ENCODE peak calls at places on chromosomes 3 and 15, in eight cellular contexts. V is H9, P is A673, T is GM10248, F is GM03348, Q is GM23338, N is endothelial cell of umbilical vein, Z is AG04449. M is an unnamed sample.

GRCh38 chr15:86916671-86917450 is 837.2 kb downstream of the AGBL1 start:
- DNase-seq in V (no peak), P (no peak), T (no peak), F (no peak), Q (no peak), N (no peak), Z (no peak), M (no peak)

GRCh38 chr3:128573707-128574162 is 76.9 kb downstream of the RPN1 start:
- DNase-seq in V (peak), P (peak), T (no peak), F (no peak), Q (no peak), N (peak), Z (no peak), M (no peak)

GRCh38 chr15:48876057-48876456 is 1.9 kb upstream of the EID1 start:
- DNase-seq in V (no peak), P (no peak), T (no peak), F (no peak), Q (no peak), N (no peak), Z (no peak), M (no peak)

GRCh38 chr15:75151214-75152128 is 50.2 kb upstream of the C15orf39 start:
- DNase-seq in V (no peak), P (no peak), T (no peak), F (no peak), Q (no peak), N (no peak), Z (no peak), M (no peak)

GRCh38 chr3:54830658-54831057 is 97.2 kb downstream of the LRTM1 start:
- DNase-seq in V (peak), P (no peak), T (peak), F (no peak), Q (peak), N (no peak), Z (no peak), M (no peak)

GRCh38 chr15:69742361-69742760 is 289.7 kb downstream of the RPLP1 start:
- DNase-seq in V (no peak), P (no peak), T (no peak), F (no peak), Q (no peak), N (no peak), Z (no peak), M (no peak)

GRCh38 chr3:126339466-126339865 is 17.7 kb downstream of the KLF15 start:
- DNase-seq in V (no peak), P (no peak), T (no peak), F (no peak), Q (no peak), N (no peak), Z (no peak), M (no peak)

GRCh38 chr15:44811347-44811746 is 75.0 kb downstream of the TRIM69 start:
- DNase-seq in V (no peak), P (no peak), T (no peak), F (no peak), Q (no peak), N (no peak), Z (no peak), M (no peak)

GRCh38 chr3:106560451-106560966 is 691.7 kb upstream of the CBLB start:
- DNase-seq in V (no peak), P (no peak), T (no peak), F (peak), Q (no peak), N (peak), Z (peak), M (no peak)

GRCh38 chr15:93028632-93029612 is 60.1 kb downstream of the RGMA start:
- DNase-seq in V (no peak), P (peak), T (peak), F (peak), Q (no peak), N (peak), Z (peak), M (no peak)

GRCh38 chr3:72591522-72592421 is 256.5 kb downstream of the SHQ1 start:
- DNase-seq in V (no peak), P (peak), T (no peak), F (peak), Q (peak), N (no peak), Z (peak), M (no peak)

GRCh38 chr15:64618569-64618968 is 156.8 kb downstream of the RBPMS2 start:
- DNase-seq in V (no peak), P (no peak), T (no peak), F (no peak), Q (no peak), N (no peak), Z (no peak), M (no peak)

GRCh38 chr3:103495186-103495585 is 1060.4 kb downstream of the ZPLD1 start:
- DNase-seq in V (no peak), P (peak), T (no peak), F (no peak), Q (no peak), N (no peak), Z (no peak), M (no peak)

GRCh38 chr15:85289677-85290365 is 90.6 kb upstream of the AKAP13 start:
- DNase-seq in V (no peak), P (peak), T (peak), F (peak), Q (peak), N (peak), Z (no peak), M (no peak)

GRCh38 chr15:74229686-74230085 is 6.4 kb upstream of the CCDC33 start:
- DNase-seq in V (no peak), P (no peak), T (no peak), F (no peak), Q (no peak), N (no peak), Z (no peak), M (no peak)

GRCh38 chr3:66496731-66497130 is 4.1 kb downstream of the LRIG1 start:
- DNase-seq in V (no peak), P (no peak), T (no peak), F (no peak), Q (peak), N (no peak), Z (no peak), M (no peak)

GRCh38 chr3:187808466-187809291 is 63.4 kb upstream of the BCL6 start:
- DNase-seq in V (no peak), P (no peak), T (no peak), F (no peak), Q (peak), N (no peak), Z (no peak), M (no peak)

GRCh38 chr15:38440353-38441129 is 13.4 kb upstream of the FAM98B start:
- DNase-seq in V (peak), P (peak), T (peak), F (peak), Q (peak), N (peak), Z (no peak), M (no peak)

GRCh38 chr15:49343546-49343945 is 79.5 kb upstream of the FGF7 start:
- DNase-seq in V (no peak), P (no peak), T (no peak), F (no peak), Q (peak), N (peak), Z (no peak), M (no peak)

GRCh38 chr15:57213783-57214366 is 162.4 kb upstream of the CGNL1 start:
- DNase-seq in V (no peak), P (peak), T (peak), F (peak), Q (no peak), N (peak), Z (no peak), M (no peak)

GRCh38 chr15:65873271-65873670 is 4.0 kb downstream of the RAB11A start:
- DNase-seq in V (no peak), P (no peak), T (no peak), F (no peak), Q (no peak), N (no peak), Z (no peak), M (no peak)

GRCh38 chr15:51234181-51234927 is 104.0 kb downstream of the CYP19A1 start:
- DNase-seq in V (no peak), P (peak), T (peak), F (peak), Q (peak), N (no peak), Z (no peak), M (no peak)

GRCh38 chr3:72938471-72939265 is 50.8 kb downstream of the GXYLT2 start:
- DNase-seq in V (no peak), P (peak), T (peak), F (peak), Q (peak), N (peak), Z (peak), M (peak)

GRCh38 chr3:126528800-126529541 is 5.0 kb downstream of the CHST13 start:
- DNase-seq in V (no peak), P (no peak), T (no peak), F (peak), Q (no peak), N (no peak), Z (no peak), M (no peak)